ENCODE peak calls at places on chromosomes 4 and X, in four cellular contexts. Q is endodermal cell, M is fibroblast of lung, D is right lobe of liver. P is an unnamed sample. For H3K4me1, the result is how much of the 10 kb centered on the place peaks cover.

GRCh38 chr4:2085496-2085901 is 26.4 kb downstream of the NAT8L start:
- DNase-seq in D (peak), M (no peak), Q (peak), P (no peak)

GRCh38 chrX:9071031-9071650 is 37.2 kb upstream of the FAM9B start:
- DNase-seq in D (no peak), M (no peak), Q (no peak), P (no peak)

GRCh38 chrX:136711147-136711546 is 63.2 kb downstream of the CD40LG start:
- DNase-seq in Q (peak), D (peak), M (peak), P (peak)

GRCh38 chr4:166274136-166274761 is 401.2 kb downstream of the TLL1 start:
- DNase-seq in Q (no peak), M (no peak), D (no peak), P (no peak)

GRCh38 chr4:76087007-76087769 is 12.7 kb downstream of the ART3 start:
- DNase-seq in D (peak), M (peak), Q (peak), P (peak)

GRCh38 chr4:166498541-166498940 is 625.5 kb downstream of the TLL1 start:
- DNase-seq in M (peak), Q (no peak), D (no peak), P (no peak)

GRCh38 chr4:153079824-153080486 is 124.3 kb upstream of the TRIM2 start:
- DNase-seq in Q (no peak), D (no peak), M (no peak), P (no peak)

GRCh38 chrX:46704767-46705386 is 54.0 kb downstream of the SLC9A7 start:
- DNase-seq in M (no peak), D (no peak), Q (no peak), P (no peak)

GRCh38 chr4:2924765-2925301 is 38.4 kb downstream of the NOP14 start:
- DNase-seq in Q (no peak), M (no peak), D (peak), P (no peak)

GRCh38 chr4:105149771-105150170 is 3.1 kb downstream of the TET2 start:
- DNase-seq in Q (no peak), D (no peak), M (no peak), P (no peak)

GRCh38 chr4:99946346-99947189 is at the start of gene DNAJB14:
- DNase-seq in D (peak), Q (peak), M (peak), P (peak)

GRCh38 chr4:129668092-129668491 is 572.1 kb downstream of the C4orf33 start:
- DNase-seq in D (no peak), M (no peak), Q (no peak), P (no peak)

GRCh38 chr4:175504316-175504715 is 307.7 kb downstream of the GPM6A start:
- DNase-seq in Q (no peak), D (no peak), M (no peak), P (no peak)

GRCh38 chrX:133601116-133601515 is 185.8 kb upstream of the GPC4 start:
- DNase-seq in Q (no peak), D (no peak), M (no peak), P (no peak)

GRCh38 chr4:139718358-139718757 is 52.7 kb downstream of the MGST2 start:
- DNase-seq in M (no peak), D (no peak), Q (no peak), P (no peak)

GRCh38 chr4:161555689-161556660 is 607.8 kb downstream of the FSTL5 start:
- DNase-seq in Q (no peak), M (peak), D (no peak), P (no peak)

GRCh38 chr4:76108467-76109181 is 34.1 kb downstream of the ART3 start:
- DNase-seq in D (no peak), Q (no peak), M (peak), P (no peak)

GRCh38 chr4:38911257-38911656 is 43.7 kb downstream of the FAM114A1 start:
- DNase-seq in D (no peak), Q (peak), M (no peak), P (no peak)

DNA sequence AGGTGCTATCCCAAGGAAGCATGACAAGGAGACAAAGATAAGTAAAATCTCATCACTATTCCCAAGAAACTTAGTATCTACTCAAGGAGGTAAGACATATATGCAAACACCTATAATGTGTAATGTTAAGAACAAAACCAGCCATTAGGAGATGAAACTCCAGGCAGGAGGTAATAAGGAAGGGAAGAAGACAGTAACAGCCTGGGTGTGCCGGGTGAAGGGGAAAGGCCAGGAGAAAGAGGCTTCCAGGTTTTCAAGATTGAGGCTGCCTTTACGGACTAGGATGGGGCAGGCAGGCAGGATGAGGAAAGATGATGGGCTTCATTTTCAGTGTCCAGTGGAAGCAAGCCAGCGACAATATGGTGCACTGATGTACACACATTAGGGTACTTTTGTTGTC is 62.5 kb downstream of the LEF1 start:
- DNase-seq in Q (no peak), D (no peak), M (no peak), P (peak)
- H3K4me1 ChIP-seq in Q (under half), D (under half), M (under half), P (under half)

DNA sequence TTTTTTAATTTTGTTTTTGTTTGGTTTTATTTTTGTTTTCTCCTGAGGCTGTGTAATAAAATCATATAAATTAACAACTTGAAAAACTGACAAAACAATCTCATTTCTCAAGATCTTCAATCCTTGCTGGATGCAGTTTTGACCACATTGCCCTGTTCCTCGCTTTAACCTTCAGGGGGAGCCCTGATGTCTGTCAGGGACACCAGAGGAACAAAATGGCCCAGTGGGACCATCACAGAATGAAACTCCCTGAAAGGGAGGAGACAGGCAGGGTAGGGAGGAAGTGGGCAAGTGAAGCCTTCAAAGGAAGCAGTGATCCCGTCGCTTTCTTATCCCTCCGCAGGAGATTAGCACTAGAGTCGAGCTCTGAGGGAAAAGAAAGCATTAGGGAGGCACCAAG is 274.9 kb upstream of the LDB2 start:
- DNase-seq in Q (peak), M (no peak), D (no peak), P (no peak)
- TF ChIP-seq CTCF in Q (peak), M (peak), D (no peak), P (no peak)

DNA sequence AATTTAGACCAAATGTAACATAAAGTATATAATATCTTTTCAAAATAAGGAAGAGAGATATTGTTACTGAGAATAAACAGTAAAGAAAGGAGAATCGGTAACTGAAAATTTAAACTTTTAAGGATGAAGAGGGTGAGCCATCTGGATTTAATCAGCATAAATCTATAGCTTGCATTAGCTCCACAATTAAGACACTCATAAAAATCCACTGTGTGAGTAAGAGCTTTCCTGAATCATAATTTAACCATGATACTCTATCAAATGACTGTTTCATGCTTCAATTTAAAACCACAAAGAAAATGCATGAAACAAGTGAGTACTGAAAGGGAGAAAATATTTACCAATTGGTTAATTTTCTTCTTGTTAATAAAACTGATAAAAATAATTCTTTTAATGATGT is 951.5 kb upstream of the SLIT2 start:
- DNase-seq in Q (no peak), D (no peak), M (peak), P (no peak)
- H3K4me1 ChIP-seq in Q (under half), D (under half), M (under half), P (under half)

GRCh38 chr4:37884855-37885487 is 5.9 kb upstream of the TBC1D1 start:
- DNase-seq in M (no peak), D (no peak), Q (no peak), P (no peak)

GRCh38 chr4:37879365-37879764 is 11.5 kb upstream of the TBC1D1 start:
- DNase-seq in Q (no peak), M (no peak), D (no peak), P (no peak)

GRCh38 chr4:37885496-37885895 is 5.4 kb upstream of the TBC1D1 start:
- DNase-seq in D (no peak), M (peak), Q (no peak), P (peak)

DNA sequence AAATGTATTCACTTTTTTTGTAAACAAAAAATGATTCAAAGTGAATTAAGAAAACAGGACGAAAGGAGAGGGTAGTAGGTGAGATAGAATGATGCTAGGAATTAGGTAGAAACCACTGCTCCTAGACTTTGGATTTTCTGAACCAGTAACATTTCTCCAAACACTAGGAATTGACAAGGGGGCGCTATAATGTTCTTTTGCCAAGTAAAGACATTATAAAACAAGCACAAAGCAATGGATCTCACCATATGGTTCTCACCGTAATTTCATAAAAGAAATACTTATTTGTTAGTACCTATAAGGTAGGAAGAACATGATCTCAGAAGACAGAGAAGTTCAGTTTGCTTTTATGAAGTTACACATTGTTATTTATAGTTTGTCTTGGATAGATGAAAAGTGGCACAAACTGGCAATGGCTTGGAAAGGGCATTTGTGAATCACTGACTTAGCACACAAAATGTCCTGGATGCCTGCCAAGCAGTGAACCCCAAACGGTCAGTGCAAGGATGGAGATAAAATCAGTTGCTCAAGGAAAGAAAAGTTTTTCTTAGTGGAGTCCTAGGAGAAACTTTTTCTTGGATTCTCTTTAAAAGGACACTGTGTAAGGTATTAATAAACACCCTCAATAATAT is 8.1 kb upstream of the TBC1D1 start:
- DNase-seq in Q (no peak), D (no peak), M (no peak), P (no peak)
- TF ChIP-seq CTCF in Q (peak), D (no peak), M (no peak), P (no peak)

DNA sequence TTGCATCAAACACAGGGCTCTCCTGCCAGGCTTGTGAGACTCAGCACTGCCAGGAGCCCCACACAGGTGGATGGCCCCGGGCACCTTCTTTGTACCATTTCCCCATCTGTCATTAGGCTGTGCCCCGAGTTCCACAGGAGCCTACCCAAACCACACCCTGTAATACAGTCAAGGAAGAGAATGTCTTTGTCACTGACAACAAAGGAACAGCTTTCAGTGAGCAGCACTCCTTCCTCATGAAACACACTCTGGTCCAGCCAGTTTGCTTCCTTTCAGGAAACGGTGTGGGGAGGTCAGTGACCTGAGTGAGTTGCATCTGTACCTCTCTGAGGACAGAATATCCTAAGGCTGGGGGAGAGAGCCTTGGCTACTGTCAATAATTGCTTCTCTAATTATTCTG is 53.7 kb downstream of the LNX1 start:
- DNase-seq in M (no peak), Q (no peak), D (no peak), P (peak)
- H3K4me1 ChIP-seq in M (under half), Q (under half), D (under half), P (under half)

DNA sequence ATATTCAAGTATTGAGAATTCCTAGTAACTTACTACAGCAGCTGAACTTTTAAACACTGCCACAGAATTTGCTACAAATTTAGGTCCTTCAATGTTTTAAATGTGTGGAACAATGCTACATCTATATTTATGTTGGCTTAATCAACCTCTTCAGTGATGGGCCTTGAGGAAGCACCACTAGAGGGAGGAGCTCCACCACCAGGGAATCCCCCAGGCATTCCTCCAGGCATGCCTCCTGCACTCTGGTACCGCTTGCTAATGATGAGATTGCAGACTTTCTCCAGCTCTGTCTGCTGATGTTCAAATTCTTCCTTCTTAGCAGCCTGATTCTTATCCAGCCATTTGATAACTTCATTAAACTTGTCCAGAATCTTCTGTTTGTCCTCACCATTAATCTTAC is 190.8 kb downstream of the HTR2C start:
- DNase-seq in Q (peak), D (no peak), M (no peak), P (no peak)
- TF ChIP-seq CTCF in Q (peak), D (no peak), M (no peak), P (no peak)

GRCh38 chr4:98262431-98262830 is 1.2 kb downstream of the RAP1GDS1 start:
- DNase-seq in Q (no peak), M (no peak), D (no peak), P (no peak)
- H3K4me1 ChIP-seq in Q (under half), M (under half), D (under half), P (under half)

GRCh38 chr4:68577590-68577989 is 1.5 kb upstream of the UGT2B17 start:
- DNase-seq in M (no peak), D (no peak), Q (no peak), P (no peak)
- TF ChIP-seq CTCF in M (no peak), D (no peak), Q (peak), P (no peak)

GRCh38 chr4:98615991-98616390 is 42.4 kb downstream of the TSPAN5 start:
- DNase-seq in D (no peak), M (no peak), Q (no peak), P (no peak)

GRCh38 chr4:98614655-98615054 is 43.8 kb downstream of the TSPAN5 start:
- DNase-seq in D (no peak), M (no peak), Q (no peak), P (no peak)

GRCh38 chr4:98613453-98614075 is 44.8 kb downstream of the TSPAN5 start:
- DNase-seq in M (no peak), Q (no peak), D (no peak), P (no peak)

GRCh38 chr4:98612318-98613250 is 45.8 kb downstream of the TSPAN5 start:
- DNase-seq in Q (peak), M (no peak), D (no peak), P (no peak)

DNA sequence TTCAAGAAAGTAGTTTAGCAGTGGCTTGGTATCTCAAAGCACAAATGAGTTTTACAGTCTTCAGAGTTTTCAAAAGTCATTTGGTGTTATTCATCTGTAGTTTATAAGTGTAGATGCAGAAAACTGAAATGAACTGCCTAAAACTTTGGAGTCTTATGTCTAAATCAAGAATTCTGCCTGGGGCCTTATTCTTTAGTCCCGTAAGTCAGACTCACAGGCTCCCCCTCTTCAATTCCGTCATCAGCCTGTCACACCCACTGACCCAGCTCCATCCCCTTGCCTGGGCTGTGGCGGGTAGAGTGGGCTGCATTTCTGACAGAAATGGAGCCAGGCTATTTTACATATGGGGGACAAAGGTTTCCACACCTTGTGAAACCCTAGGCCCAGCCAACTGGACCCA is 44.3 kb downstream of the TSPAN5 start:
- DNase-seq in M (no peak), D (no peak), Q (no peak), P (no peak)
- H3K4me1 ChIP-seq in M (under half), D (under half), Q (under half), P (under half)

DNA sequence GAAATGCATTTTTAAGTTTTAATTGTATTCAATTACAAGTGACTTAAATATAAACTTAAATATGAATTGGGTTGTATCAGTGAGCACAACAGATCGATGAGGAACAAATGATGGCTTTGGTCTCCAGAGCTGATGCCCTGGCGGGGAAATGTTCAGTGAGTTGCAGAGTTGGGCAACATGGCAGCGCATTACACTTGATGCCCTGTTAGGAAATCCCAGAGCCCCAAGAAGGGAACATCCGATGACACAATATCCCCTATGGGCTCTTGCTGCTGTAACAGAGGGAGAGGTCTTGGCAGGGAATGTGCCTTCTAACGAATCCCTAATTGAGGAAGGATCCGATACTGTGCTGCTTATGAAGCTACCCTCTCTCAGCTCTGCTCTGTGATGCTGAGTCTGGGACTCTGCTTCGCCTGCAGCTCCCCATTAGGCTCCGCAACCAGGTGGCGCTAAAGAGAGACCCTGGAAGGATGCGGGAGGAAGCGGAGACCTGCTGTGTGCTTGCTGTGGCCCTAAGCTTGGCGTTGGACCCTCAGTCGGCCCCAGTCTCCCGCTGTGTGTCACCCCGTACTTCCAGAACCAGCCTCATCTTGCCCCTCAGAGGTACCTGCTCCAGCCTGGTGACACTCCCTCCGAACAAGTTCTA is 38.9 kb downstream of the PDHA1 start:
- DNase-seq in D (peak), M (peak), Q (peak), P (peak)
- TF ChIP-seq CTCF in D (no peak), M (peak), Q (peak), P (peak)

P was measured in mucosa of descending colon.